ENCODE peak calls at places on chromosomes 1 and 21, in five cellular contexts. One of them, this sample, is unnamed.
A peak's percentile ranks its signal among the peaks of the same experiment; 100 is the strongest.

GRCh38 chr1:2126331-2127180 is 68.0 kb downstream of the FAAP20 start:
- DNase-seq in stomach: no peak
- DNase-seq in sigmoid colon: no peak
- DNase-seq in transverse colon: no peak
- DNase-seq in SK-N-SH: no peak
- DNase-seq in this sample: no peak

GRCh38 chr1:2340918-2341254 is 50.5 kb downstream of the MORN1 start:
- DNase-seq in stomach: no peak
- DNase-seq in sigmoid colon: no peak
- DNase-seq in transverse colon: no peak
- DNase-seq in SK-N-SH: no peak
- DNase-seq in this sample: no peak

GRCh38 chr1:206557636-206558473 is 50.5 kb downstream of the RASSF5 start:
- DNase-seq in stomach: peak; percentile 48
- DNase-seq in sigmoid colon: no peak
- DNase-seq in transverse colon: no peak
- DNase-seq in SK-N-SH: peak; percentile 45
- DNase-seq in this sample: no peak

GRCh38 chr1:43558346-43558841 is 27.7 kb downstream of the PTPRF start:
- DNase-seq in stomach: no peak
- DNase-seq in sigmoid colon: peak; percentile 73
- DNase-seq in transverse colon: peak; percentile 62
- DNase-seq in SK-N-SH: peak; percentile 88
- DNase-seq in this sample: no peak

GRCh38 chr1:204323887-204324286 is 35.8 kb downstream of the PLEKHA6 start:
- DNase-seq in stomach: no peak
- DNase-seq in sigmoid colon: no peak
- DNase-seq in transverse colon: no peak
- DNase-seq in SK-N-SH: no peak
- DNase-seq in this sample: no peak

GRCh38 chr1:153431928-153432327 is 15.6 kb downstream of the S100A7A start:
- DNase-seq in stomach: no peak
- DNase-seq in sigmoid colon: no peak
- DNase-seq in transverse colon: no peak
- DNase-seq in SK-N-SH: no peak
- DNase-seq in this sample: no peak

GRCh38 chr1:205066221-205066818 is 17.9 kb downstream of the TMEM81 start:
- DNase-seq in stomach: no peak
- DNase-seq in sigmoid colon: peak; percentile 57
- DNase-seq in transverse colon: no peak
- DNase-seq in SK-N-SH: peak; percentile 42
- DNase-seq in this sample: peak; percentile 51

GRCh38 chr1:52683367-52683940 is 14.7 kb downstream of the COA7 start:
- DNase-seq in stomach: no peak
- DNase-seq in sigmoid colon: no peak
- DNase-seq in transverse colon: no peak
- DNase-seq in SK-N-SH: no peak
- DNase-seq in this sample: no peak

GRCh38 chr1:221783936-221784335 is 42.0 kb upstream of the DUSP10 start:
- DNase-seq in stomach: no peak
- DNase-seq in sigmoid colon: no peak
- DNase-seq in transverse colon: no peak
- DNase-seq in SK-N-SH: no peak
- DNase-seq in this sample: no peak

GRCh38 chr21:34614443-34614692 is 545 bp downstream of the RCAN1 start:
- DNase-seq in stomach: no peak
- DNase-seq in sigmoid colon: no peak
- DNase-seq in transverse colon: no peak
- DNase-seq in SK-N-SH: no peak
- DNase-seq in this sample: no peak

GRCh38 chr21:26800455-26801454 is 44.5 kb downstream of the ADAMTS1 start:
- DNase-seq in stomach: no peak
- DNase-seq in sigmoid colon: peak; percentile 71
- DNase-seq in transverse colon: no peak
- DNase-seq in SK-N-SH: no peak
- DNase-seq in this sample: no peak

GRCh38 chr1:178238722-178239510 is 145.0 kb downstream of the RASAL2 start:
- DNase-seq in stomach: no peak
- DNase-seq in sigmoid colon: no peak
- DNase-seq in transverse colon: no peak
- DNase-seq in SK-N-SH: no peak
- DNase-seq in this sample: no peak

GRCh38 chr1:80099713-80100112 is 1093.2 kb upstream of the ADGRL4 start:
- DNase-seq in stomach: no peak
- DNase-seq in sigmoid colon: no peak
- DNase-seq in transverse colon: no peak
- DNase-seq in SK-N-SH: no peak
- DNase-seq in this sample: no peak

GRCh38 chr1:159442428-159442827 is 2.9 kb downstream of the OR10J1 start:
- DNase-seq in stomach: no peak
- DNase-seq in sigmoid colon: no peak
- DNase-seq in transverse colon: no peak
- DNase-seq in SK-N-SH: no peak
- DNase-seq in this sample: no peak

GRCh38 chr1:24640288-24640687 is 2.8 kb upstream of the SRRM1 start:
- DNase-seq in stomach: peak; percentile 42
- DNase-seq in sigmoid colon: no peak
- DNase-seq in transverse colon: peak; percentile 20
- DNase-seq in SK-N-SH: no peak
- DNase-seq in this sample: no peak

DNA sequence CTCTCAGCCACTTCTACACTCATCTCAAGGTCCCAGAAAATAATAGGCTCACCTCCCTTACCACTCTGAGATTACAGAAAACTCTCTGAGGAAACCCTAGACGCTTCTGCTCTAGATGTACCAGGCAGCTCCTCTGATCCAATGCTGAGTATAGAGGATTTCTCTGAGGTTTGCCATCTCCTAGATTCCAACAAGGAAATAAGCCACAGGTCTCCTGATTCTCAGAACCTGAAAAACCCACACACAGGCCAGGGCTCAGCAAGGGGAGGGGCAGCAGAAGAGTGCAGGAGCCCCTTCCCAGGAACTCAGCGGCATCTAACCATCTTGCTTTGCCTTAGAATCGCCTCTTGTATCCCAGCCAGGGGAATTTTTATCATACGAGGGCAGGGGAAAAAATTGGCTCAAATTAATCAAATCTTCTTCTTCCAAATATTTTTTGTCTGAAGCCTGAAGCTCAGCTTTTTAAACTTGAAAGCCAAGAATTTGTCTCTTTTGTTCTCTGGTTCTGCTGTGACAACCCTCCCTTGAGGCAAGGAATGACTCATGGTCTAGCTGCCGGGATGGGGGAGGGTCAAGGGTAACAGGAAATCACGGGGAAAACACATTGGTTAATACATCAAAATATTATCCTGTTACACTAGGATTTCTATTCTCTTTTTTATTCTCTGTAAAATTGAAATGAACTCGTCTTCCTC is 30.8 kb downstream of the GORAB start:
- DNase-seq in stomach: no peak
- DNase-seq in sigmoid colon: peak; percentile 79
- DNase-seq in transverse colon: no peak
- DNase-seq in SK-N-SH: peak; percentile 6
- DNase-seq in this sample: peak; percentile 81
- TF ChIP-seq EP300 in stomach: no peak
- TF ChIP-seq EP300 in sigmoid colon: no peak
- TF ChIP-seq EP300 in transverse colon: no peak
- TF ChIP-seq EP300 in SK-N-SH: peak; percentile 11
- TF ChIP-seq EP300 in this sample: no peak

DNA sequence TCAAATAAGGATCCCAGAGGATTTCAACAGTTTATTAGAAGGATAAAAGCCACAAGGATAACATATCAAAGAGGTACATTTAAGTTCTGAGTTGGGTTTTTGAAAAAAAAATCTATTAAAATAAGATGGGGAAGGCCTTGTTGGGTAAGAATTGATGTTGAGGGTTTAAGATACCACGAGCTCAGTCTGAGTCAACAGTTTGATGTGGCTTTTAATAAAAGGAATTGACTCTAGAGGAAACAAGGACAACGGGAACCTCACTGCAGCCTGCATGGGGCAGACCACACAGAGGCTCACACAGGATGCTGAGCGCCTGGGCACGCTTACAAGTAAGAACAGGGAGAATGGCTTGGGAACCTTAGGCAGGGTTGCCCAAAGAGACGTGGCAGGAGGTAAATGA is 107.5 kb downstream of the TIAM1 start:
- DNase-seq in stomach: no peak
- DNase-seq in sigmoid colon: no peak
- DNase-seq in transverse colon: no peak
- DNase-seq in SK-N-SH: no peak
- DNase-seq in this sample: no peak
- TF ChIP-seq POLR2AphosphoS5 in stomach: no peak
- TF ChIP-seq POLR2AphosphoS5 in sigmoid colon: no peak
- TF ChIP-seq POLR2AphosphoS5 in transverse colon: no peak
- TF ChIP-seq POLR2AphosphoS5 in SK-N-SH: no peak
- TF ChIP-seq POLR2AphosphoS5 in this sample: no peak

GRCh38 chr1:109263234-109263596 is 13.9 kb downstream of the CELSR2 start:
- DNase-seq in stomach: no peak
- DNase-seq in sigmoid colon: no peak
- DNase-seq in transverse colon: no peak
- DNase-seq in SK-N-SH: no peak
- DNase-seq in this sample: no peak

GRCh38 chr1:109265016-109265415 is 15.7 kb downstream of the CELSR2 start:
- DNase-seq in stomach: no peak
- DNase-seq in sigmoid colon: no peak
- DNase-seq in transverse colon: no peak
- DNase-seq in SK-N-SH: no peak
- DNase-seq in this sample: no peak

GRCh38 chr1:109264379-109264755 is 15.0 kb downstream of the CELSR2 start:
- DNase-seq in stomach: no peak
- DNase-seq in sigmoid colon: no peak
- DNase-seq in transverse colon: no peak
- DNase-seq in SK-N-SH: no peak
- DNase-seq in this sample: no peak

GRCh38 chr1:109262231-109263010 is 13.1 kb downstream of the CELSR2 start:
- DNase-seq in stomach: no peak
- DNase-seq in sigmoid colon: no peak
- DNase-seq in transverse colon: no peak
- DNase-seq in SK-N-SH: no peak
- DNase-seq in this sample: no peak

DNA sequence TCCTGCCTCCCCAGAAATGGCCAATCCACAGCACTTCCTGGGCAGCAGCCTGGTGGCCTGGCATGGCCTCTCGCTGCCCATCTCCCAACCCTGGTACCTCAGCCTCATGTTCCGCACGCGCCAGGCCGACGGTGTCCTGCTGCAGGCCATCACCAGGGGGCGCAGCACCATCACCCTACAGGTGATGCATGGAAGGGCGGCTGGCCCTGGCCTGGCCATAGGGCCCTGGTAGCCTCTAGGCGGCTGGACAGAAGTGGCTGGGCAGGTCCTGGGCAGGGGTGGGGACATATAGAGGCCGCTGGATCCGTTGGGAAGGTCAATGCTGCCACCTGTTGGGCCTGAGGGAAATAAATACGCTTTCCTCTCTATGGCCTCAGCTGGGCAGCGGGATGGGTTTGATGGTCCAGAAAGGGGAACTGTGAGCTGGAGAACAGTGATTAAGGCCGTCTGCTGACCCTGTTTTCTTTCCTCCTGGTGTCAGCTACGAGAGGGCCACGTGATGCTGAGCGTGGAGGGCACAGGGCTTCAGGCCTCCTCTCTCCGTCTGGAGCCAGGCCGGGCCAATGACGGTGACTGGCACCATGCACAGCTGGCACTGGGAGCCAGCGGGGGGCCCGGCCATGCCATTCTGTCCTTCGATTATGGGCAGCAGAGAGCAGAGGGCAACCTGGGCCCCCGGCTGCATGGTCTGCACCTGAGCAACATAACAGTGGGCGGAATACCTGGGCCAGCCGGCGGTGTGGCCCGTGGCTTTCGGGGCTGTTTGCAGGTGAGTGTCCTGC is 14.4 kb downstream of the CELSR2 start:
- DNase-seq in stomach: peak; percentile 96
- DNase-seq in sigmoid colon: peak; percentile 88
- DNase-seq in transverse colon: peak; percentile 82
- DNase-seq in SK-N-SH: peak; percentile 98
- DNase-seq in this sample: peak; percentile 91
- TF ChIP-seq EP300 in stomach: no peak
- TF ChIP-seq EP300 in sigmoid colon: no peak
- TF ChIP-seq EP300 in transverse colon: no peak
- TF ChIP-seq EP300 in SK-N-SH: no peak
- TF ChIP-seq EP300 in this sample: no peak

GRCh38 chr21:15014220-15014619 is 50.6 kb downstream of the NRIP1 start:
- DNase-seq in stomach: no peak
- DNase-seq in sigmoid colon: no peak
- DNase-seq in transverse colon: no peak
- DNase-seq in SK-N-SH: no peak
- DNase-seq in this sample: no peak

GRCh38 chr21:15007716-15008296 is 57.0 kb downstream of the NRIP1 start:
- DNase-seq in stomach: no peak
- DNase-seq in sigmoid colon: no peak
- DNase-seq in transverse colon: no peak
- DNase-seq in SK-N-SH: no peak
- DNase-seq in this sample: no peak

GRCh38 chr21:15009964-15010363 is 54.8 kb downstream of the NRIP1 start:
- DNase-seq in stomach: no peak
- DNase-seq in sigmoid colon: no peak
- DNase-seq in transverse colon: no peak
- DNase-seq in SK-N-SH: no peak
- DNase-seq in this sample: no peak

GRCh38 chr21:15011967-15012366 is 52.8 kb downstream of the NRIP1 start:
- DNase-seq in stomach: no peak
- DNase-seq in sigmoid colon: no peak
- DNase-seq in transverse colon: no peak
- DNase-seq in SK-N-SH: no peak
- DNase-seq in this sample: no peak

DNA sequence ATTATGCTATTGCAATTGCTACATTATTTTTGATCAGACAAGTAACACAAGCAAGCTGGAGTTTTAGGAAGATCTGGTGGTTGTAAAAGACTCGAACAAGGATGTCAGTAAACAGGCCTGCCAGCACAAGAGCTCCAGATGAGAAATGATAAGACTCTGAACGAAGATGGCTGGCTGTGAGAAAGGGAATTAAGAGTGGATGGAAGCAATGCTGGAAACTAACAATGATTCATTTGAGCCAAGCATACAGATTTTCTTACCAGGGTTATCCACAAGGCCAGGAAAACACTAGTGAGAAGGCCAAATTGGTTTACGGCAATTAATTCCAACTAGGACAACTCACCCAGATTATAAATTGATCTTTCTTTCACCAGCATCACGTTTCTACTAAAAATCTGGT is 54.2 kb downstream of the NRIP1 start:
- DNase-seq in stomach: no peak
- DNase-seq in sigmoid colon: no peak
- DNase-seq in transverse colon: no peak
- DNase-seq in SK-N-SH: no peak
- DNase-seq in this sample: no peak
- TF ChIP-seq POLR2AphosphoS5 in stomach: no peak
- TF ChIP-seq POLR2AphosphoS5 in sigmoid colon: no peak
- TF ChIP-seq POLR2AphosphoS5 in transverse colon: no peak
- TF ChIP-seq POLR2AphosphoS5 in SK-N-SH: no peak
- TF ChIP-seq POLR2AphosphoS5 in this sample: no peak

GRCh38 chr1:51567653-51568052 is 48.6 kb upstream of the EPS15 start:
- DNase-seq in stomach: no peak
- DNase-seq in sigmoid colon: no peak
- DNase-seq in transverse colon: no peak
- DNase-seq in SK-N-SH: no peak
- DNase-seq in this sample: no peak
- TF ChIP-seq EP300 in stomach: no peak
- TF ChIP-seq EP300 in sigmoid colon: no peak
- TF ChIP-seq EP300 in transverse colon: no peak
- TF ChIP-seq EP300 in SK-N-SH: peak; percentile 79
- TF ChIP-seq EP300 in this sample: no peak

This sample was measured in suprapubic skin.